ENCODE peak calls at places on chromosomes 7 and 10, in seven cellular contexts. U is astrocyte; D is effector memory CD4-positive, alpha-beta T cell; K is activated effector memory CD4-positive, alpha-beta T cell treated with anti-CD3 and anti-CD28 coated beads, Interleukin-2, amount 50 U/mL, for 16 hours; M is central memory CD4-positive, alpha-beta T cell; Z is amygdala; I is HT1080. J is an unnamed sample.

GRCh38 chr10:131651674-131652093 is 249.1 kb upstream of the PPP2R2D start:
- DNase-seq in U (no peak), D (no peak), K (no peak), M (no peak), Z (no peak), I (no peak), J (no peak)

GRCh38 chr10:69242037-69242843 is 22.1 kb downstream of the HKDC1 start:
- DNase-seq in U (peak), D (no peak), K (no peak), M (no peak), Z (no peak), I (no peak), J (no peak)

GRCh38 chr7:13821152-13821787 is 168.2 kb downstream of the ETV1 start:
- DNase-seq in U (peak), D (no peak), K (no peak), M (no peak), Z (no peak), I (no peak), J (no peak)

GRCh38 chr7:86252406-86252805 is 391.3 kb upstream of the GRM3 start:
- DNase-seq in U (no peak), D (no peak), K (no peak), M (no peak), Z (no peak), I (no peak), J (no peak)

GRCh38 chr7:158463317-158463716 is 124.3 kb downstream of the PTPRN2 start:
- DNase-seq in U (no peak), D (no peak), K (no peak), M (no peak), Z (no peak), I (no peak), J (no peak)

GRCh38 chr10:7409732-7410168 is 1.1 kb downstream of the SFMBT2 start:
- DNase-seq in U (no peak), D (no peak), K (peak), M (no peak), Z (no peak), I (no peak), J (peak)

GRCh38 chr10:116444527-116445142 is 17.0 kb downstream of the PNLIPRP3 start:
- DNase-seq in U (peak), D (no peak), K (no peak), M (no peak), Z (no peak), I (peak), J (peak)

GRCh38 chr7:18361756-18362155 is 133.8 kb upstream of the HDAC9 start:
- DNase-seq in U (peak), D (no peak), K (no peak), M (no peak), Z (no peak), I (peak), J (no peak)

GRCh38 chr7:44986218-44987053 is 7.6 kb upstream of the MYO1G start:
- DNase-seq in U (peak), D (peak), K (peak), M (peak), Z (peak), I (peak), J (peak)

GRCh38 chr10:2925631-2926030 is 141.7 kb upstream of the PFKP start:
- DNase-seq in U (peak), D (no peak), K (no peak), M (no peak), Z (no peak), I (peak), J (peak)

GRCh38 chr7:15007507-15007906 is 105.0 kb upstream of the DGKB start:
- DNase-seq in U (no peak), D (no peak), K (no peak), M (no peak), Z (no peak), I (no peak), J (peak)

GRCh38 chr10:127563718-127564553 is 14.8 kb downstream of the NPS start:
- DNase-seq in U (no peak), D (no peak), K (peak), M (no peak), Z (no peak), I (no peak), J (peak)

GRCh38 chr7:158592541-158592940 is 4.9 kb upstream of the PTPRN2 start:
- DNase-seq in U (no peak), D (no peak), K (no peak), M (no peak), Z (no peak), I (no peak), J (no peak)